ENCODE peak calls at places on chromosomes 6 and 20, in four cellular contexts. T is IMR-90, B is H1, A is mesenchymal stem cell. I is an unnamed sample.
A peak's percentile ranks its signal among the peaks of the same experiment; 100 is the strongest.

GRCh38 chr6:140636698-140637402 is 1262.4 kb upstream of the CITED2 start:
- DNase-seq in T (no peak), B (no peak), A (peak; percentile 15), I (no peak)

GRCh38 chr6:152270301-152270925 is 366.7 kb downstream of the SYNE1 start:
- DNase-seq in T (peak; percentile 70), B (no peak), A (peak; percentile 21), I (no peak)

GRCh38 chr20:25695532-25696383 is 895 bp downstream of the ZNF337 start:
- DNase-seq in T (no peak), B (no peak), A (no peak), I (no peak)

GRCh38 chr20:63090052-63090451 is 83.3 kb upstream of the BHLHE23 start:
- DNase-seq in T (no peak), B (peak; percentile 27), A (no peak), I (peak; percentile 7)

GRCh38 chr20:17681741-17682102 is 320 bp downstream of the RRBP1 start:
- DNase-seq in T (no peak), B (no peak), A (no peak), I (no peak)

GRCh38 chr20:50859161-50859560 is 64.3 kb downstream of the BCAS4 start:
- DNase-seq in T (no peak), B (no peak), A (no peak), I (no peak)

GRCh38 chr6:35148167-35148741 is 7.1 kb upstream of the TCP11 start:
- DNase-seq in T (peak; percentile 77), B (peak; percentile 60), A (peak; percentile 28), I (peak; percentile 91)

GRCh38 chr6:16676978-16677377 is 84.3 kb downstream of the ATXN1 start:
- DNase-seq in T (peak; percentile 64), B (no peak), A (peak; percentile 89), I (no peak)

GRCh38 chr6:161091972-161092701 is 100.6 kb downstream of the MAP3K4 start:
- DNase-seq in T (peak; percentile 18), B (no peak), A (peak; percentile 46), I (no peak)

GRCh38 chr6:46983007-46983411 is 59.1 kb downstream of the ADGRF1 start:
- DNase-seq in T (no peak), B (no peak), A (peak; percentile 48), I (peak; percentile 36)

GRCh38 chr20:12130781-12131180 is 213.1 kb downstream of the BTBD3 start:
- DNase-seq in T (no peak), B (no peak), A (no peak), I (no peak)

GRCh38 chr20:34310481-34311117 is 7.4 kb upstream of the AHCY start:
- DNase-seq in T (no peak), B (no peak), A (no peak), I (no peak)

GRCh38 chr20:51363813-51364212 is 178.7 kb downstream of the NFATC2 start:
- DNase-seq in T (no peak), B (no peak), A (no peak), I (no peak)

GRCh38 chr20:33569290-33570094 is 79.6 kb downstream of the CBFA2T2 start:
- DNase-seq in T (no peak), B (no peak), A (no peak), I (no peak)

GRCh38 chr6:39948156-39948850 is 14.0 kb upstream of the MOCS1 start:
- DNase-seq in T (no peak), B (no peak), A (no peak), I (no peak)
- H3K23ac ChIP-seq in T (no peak overlapping the region), B (no peak overlapping the region), A (no peak overlapping the region), I (no peak overlapping the region)

DNA sequence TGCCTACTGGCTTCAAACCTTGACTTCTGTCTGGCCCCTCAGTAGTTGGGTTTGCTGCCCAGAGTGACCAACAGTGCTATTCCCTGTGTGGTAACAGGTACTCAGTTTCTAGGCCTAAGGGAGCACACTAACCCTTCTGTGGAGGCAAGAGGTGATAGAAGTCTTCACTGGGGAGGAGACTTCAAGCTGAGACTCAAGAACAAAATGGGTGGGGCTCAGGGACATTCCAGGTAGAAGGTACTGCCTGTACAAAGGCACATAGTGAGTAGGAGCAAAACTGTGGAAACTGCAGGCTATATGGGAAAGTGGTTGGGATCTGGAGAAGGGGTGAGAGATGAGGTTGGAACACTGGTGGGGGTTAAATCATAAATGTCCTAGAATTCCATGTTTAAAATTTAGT is 2.3 kb upstream of the SCAND1 start:
- DNase-seq in T (no peak), B (no peak), A (no peak), I (no peak)
- H4K91ac ChIP-seq in T (no peak overlapping the region), B (no peak overlapping the region), A (no peak overlapping the region), I (no peak overlapping the region)

GRCh38 chr20:46031701-46032254 is 2.8 kb downstream of the SLC12A5 start:
- DNase-seq in T (no peak), B (peak; percentile 81), A (no peak), I (peak; percentile 61)
- H2BK120ac ChIP-seq in T (no peak overlapping the region), B (peak overlapping the region; percentile 18), A (no peak overlapping the region), I (no peak overlapping the region)

GRCh38 chr6:33516726-33517125 is 62.4 kb downstream of the ZBTB9 start:
- DNase-seq in T (no peak), B (no peak), A (no peak), I (no peak)

GRCh38 chr6:33521790-33522091 is 58.3 kb downstream of the BAK1 start:
- DNase-seq in T (no peak), B (peak; percentile 50), A (no peak), I (peak; percentile 34)
- H3K23ac ChIP-seq in T (no peak overlapping the region), B (no peak overlapping the region), A (no peak overlapping the region), I (no peak overlapping the region)

DNA sequence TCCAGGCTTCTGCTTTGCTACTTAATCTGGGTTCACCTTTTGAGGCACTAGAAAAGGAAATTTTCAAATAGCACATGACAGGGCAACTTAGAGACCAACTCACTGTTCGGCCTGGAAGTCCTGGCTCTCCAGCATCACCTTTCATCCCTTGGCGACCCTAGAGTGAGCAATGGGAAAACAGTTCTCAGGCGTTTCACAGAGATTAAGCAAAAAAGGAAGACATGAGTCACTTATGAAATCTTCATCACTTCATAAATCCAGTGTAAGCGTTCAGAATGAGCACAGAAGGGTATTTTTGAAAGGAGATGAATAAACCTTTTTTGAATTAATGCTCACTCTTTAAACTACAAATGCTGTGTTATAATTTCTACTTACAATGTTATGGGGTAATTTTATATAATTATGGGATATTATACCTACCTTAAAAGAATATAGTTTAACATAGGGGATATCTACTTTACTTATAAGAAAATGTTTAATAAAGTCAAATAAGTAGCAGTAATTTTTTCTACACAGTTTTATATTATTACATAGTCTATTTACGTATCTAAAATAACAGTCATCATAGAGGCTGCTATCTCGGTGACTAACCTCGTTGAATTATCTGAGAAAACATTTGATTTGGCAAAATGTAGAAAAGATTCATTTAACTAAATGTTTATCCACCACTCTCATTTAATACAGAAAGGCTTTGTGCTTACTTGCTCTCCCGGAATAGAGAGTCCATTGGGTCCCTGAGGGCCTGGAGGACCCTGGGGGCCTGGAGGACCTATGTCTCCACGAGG is 103.8 kb downstream of the COL12A1 start:
- DNase-seq in T (peak; percentile 88), B (no peak), A (peak; percentile 73), I (no peak)
- H4K91ac ChIP-seq in T (peak overlapping the region; percentile 59), B (no peak overlapping the region), A (no peak overlapping the region), I (no peak overlapping the region)

DNA sequence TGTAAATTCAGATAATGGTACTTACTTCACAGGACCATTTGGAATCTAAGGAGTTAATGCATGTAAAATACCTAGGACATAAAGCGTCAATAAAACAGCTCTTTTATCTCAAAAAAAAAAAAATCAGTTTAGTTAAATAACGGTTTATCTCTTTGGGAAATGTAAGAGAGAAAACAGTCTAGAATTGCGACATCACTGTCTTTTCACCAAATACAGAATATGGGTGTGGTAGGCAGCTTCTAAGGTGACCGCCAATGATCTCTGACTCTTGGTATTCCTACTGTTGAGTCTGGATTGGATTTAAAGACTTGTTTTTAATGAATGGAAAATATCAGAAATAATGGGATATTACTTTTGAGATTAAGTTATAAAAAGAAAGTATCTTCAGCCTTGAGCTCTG is 111.5 kb downstream of the EYS start:
- DNase-seq in T (no peak), B (no peak), A (no peak), I (no peak)
- H2BK120ac ChIP-seq in T (no peak overlapping the region), B (no peak overlapping the region), A (no peak overlapping the region), I (no peak overlapping the region)

GRCh38 chr20:49210101-49210749 is 9.0 kb upstream of the DDX27 start:
- DNase-seq in T (no peak), B (no peak), A (no peak), I (no peak)
- H3K23ac ChIP-seq in T (no peak overlapping the region), B (no peak overlapping the region), A (no peak overlapping the region), I (no peak overlapping the region)

GRCh38 chr6:111748247-111748647 is 125.0 kb downstream of the FYN start:
- DNase-seq in T (no peak), B (peak; percentile 17), A (no peak), I (no peak)
- H4K91ac ChIP-seq in T (no peak overlapping the region), B (no peak overlapping the region), A (no peak overlapping the region), I (no peak overlapping the region)

GRCh38 chr6:6970851-6971250 is 136.9 kb upstream of the RREB1 start:
- DNase-seq in T (no peak), B (no peak), A (no peak), I (no peak)
- H2BK120ac ChIP-seq in T (no peak overlapping the region), B (no peak overlapping the region), A (no peak overlapping the region), I (no peak overlapping the region)